ENCODE peak calls at places on chromosomes 5 and 9, in ten cellular contexts. M is psoas muscle; L is heart left ventricle; I is endodermal cell; C is heart right ventricle; Q is aorta; G is CD8-positive, alpha-beta memory T cell; R is small intestine; S is CD4-positive, alpha-beta memory T cell; A is mammary epithelial cell. N is an unnamed sample. For H3K4me1, the result is how much of the 10 kb centered on the place peaks cover.

GRCh38 chr5:157290156-157290980 is 24.4 kb downstream of the CYFIP2 start:
- DNase-seq in M (no peak), L (no peak), I (no peak), C (no peak), Q (no peak), G (no peak), R (no peak), S (no peak), A (peak), N (no peak)

GRCh38 chr5:61450170-61450815 is 118.2 kb downstream of the ZSWIM6 start:
- DNase-seq in M (no peak), L (no peak), I (no peak), C (no peak), Q (peak), G (no peak), R (peak), S (no peak), A (peak), N (no peak)

GRCh38 chr5:68216737-68217231 is 1.2 kb downstream of the PIK3R1 start:
- DNase-seq in M (no peak), L (no peak), I (no peak), C (no peak), Q (no peak), G (no peak), R (peak), S (peak), A (peak), N (no peak)

GRCh38 chr9:87167616-87168015 is 220.3 kb upstream of the GAS1 start:
- DNase-seq in M (no peak), L (no peak), I (no peak), C (no peak), Q (no peak), G (no peak), R (no peak), S (no peak), A (no peak), N (no peak)

GRCh38 chr5:61866930-61867329 is 439.1 kb upstream of the KIF2A start:
- DNase-seq in M (no peak), L (no peak), I (no peak), C (no peak), Q (no peak), G (no peak), R (no peak), S (no peak), A (peak), N (no peak)

GRCh38 chr9:129138476-129139232 is 27.4 kb downstream of the PTPA start:
- DNase-seq in M (peak), L (peak), I (peak), C (peak), Q (peak), G (no peak), R (no peak), S (peak), A (peak), N (peak)

GRCh38 chr5:93926831-93927600 is 185.6 kb upstream of the POU5F2 start:
- DNase-seq in M (no peak), L (no peak), I (no peak), C (no peak), Q (no peak), G (no peak), R (no peak), S (no peak), A (no peak), N (no peak)

GRCh38 chr5:108728566-108729305 is 19.0 kb upstream of the FER start:
- DNase-seq in M (no peak), L (no peak), I (no peak), C (no peak), Q (no peak), G (peak), R (no peak), S (peak), A (no peak), N (no peak)

GRCh38 chr9:129550199-129550839 is 70.6 kb downstream of the C9orf50 start:
- DNase-seq in M (peak), L (peak), I (peak), C (peak), Q (peak), G (no peak), R (peak), S (no peak), A (peak), N (peak)

GRCh38 chr9:110025551-110026170 is 182.3 kb downstream of the C9orf152 start:
- DNase-seq in M (no peak), L (no peak), I (no peak), C (no peak), Q (no peak), G (no peak), R (no peak), S (no peak), A (no peak), N (no peak)

GRCh38 chr5:123422433-123423277 is 548 bp downstream of the CEP120 start:
- DNase-seq in M (no peak), L (no peak), I (no peak), C (no peak), Q (no peak), G (peak), R (peak), S (peak), A (peak), N (no peak)

GRCh38 chr5:36703245-36703860 is 96.9 kb downstream of the SLC1A3 start:
- DNase-seq in M (peak), L (peak), I (no peak), C (peak), Q (no peak), G (no peak), R (no peak), S (no peak), A (no peak), N (no peak)

GRCh38 chr5:135502836-135503520 is 32.8 kb downstream of the NEUROG1 start:
- DNase-seq in M (no peak), L (no peak), I (no peak), C (no peak), Q (no peak), G (no peak), R (no peak), S (no peak), A (no peak), N (no peak)

GRCh38 chr5:126516852-126517251 is 78.2 kb downstream of the ALDH7A1 start:
- DNase-seq in M (no peak), L (no peak), I (no peak), C (no peak), Q (no peak), G (no peak), R (no peak), S (no peak), A (peak), N (no peak)

GRCh38 chr9:129561594-129562281 is 59.2 kb downstream of the C9orf50 start:
- DNase-seq in M (no peak), L (no peak), I (peak), C (no peak), Q (no peak), G (no peak), R (no peak), S (no peak), A (no peak), N (no peak)

GRCh38 chr5:167460449-167461020 is 830.9 kb upstream of the WWC1 start:
- DNase-seq in M (no peak), L (no peak), I (no peak), C (no peak), Q (no peak), G (no peak), R (no peak), S (no peak), A (no peak), N (no peak)

GRCh38 chr5:141806626-141807025 is 71.6 kb downstream of the PCDH1 start:
- DNase-seq in M (no peak), L (no peak), I (no peak), C (no peak), Q (no peak), G (no peak), R (no peak), S (no peak), A (no peak), N (no peak)

GRCh38 chr5:14178671-14179211 is 35.6 kb downstream of the TRIO start:
- DNase-seq in M (no peak), L (no peak), I (peak), C (no peak), Q (no peak), G (no peak), R (no peak), S (no peak), A (peak), N (no peak)

GRCh38 chr5:124923131-124923530 is 176.7 kb upstream of the ZNF608 start:
- DNase-seq in M (no peak), L (no peak), I (no peak), C (no peak), Q (no peak), G (no peak), R (no peak), S (no peak), A (no peak), N (no peak)

GRCh38 chr9:82057805-82058204 is 69.2 kb downstream of the SPATA31D1 start:
- DNase-seq in M (no peak), L (no peak), I (no peak), C (no peak), Q (no peak), G (no peak), R (no peak), S (no peak), A (no peak), N (no peak)

GRCh38 chr5:137320056-137321045 is 178.8 kb downstream of the SPOCK1 start:
- DNase-seq in M (no peak), L (no peak), I (peak), C (no peak), Q (no peak), G (no peak), R (peak), S (peak), A (peak), N (peak)

GRCh38 chr5:67089200-67089725 is 107.3 kb downstream of the CD180 start:
- DNase-seq in M (peak), L (peak), I (no peak), C (no peak), Q (no peak), G (no peak), R (no peak), S (no peak), A (peak), N (no peak)

GRCh38 chr5:89844548-89844947 is 565.0 kb downstream of the CETN3 start:
- DNase-seq in M (no peak), L (no peak), I (peak), C (no peak), Q (no peak), G (no peak), R (no peak), S (no peak), A (no peak), N (no peak)

GRCh38 chr5:123881791-123882244 is 369.8 kb downstream of the CSNK1G3 start:
- DNase-seq in M (no peak), L (no peak), I (no peak), C (no peak), Q (no peak), G (no peak), R (peak), S (no peak), A (peak), N (no peak)

GRCh38 chr5:56480305-56481146 is 247.4 kb upstream of the ANKRD55 start:
- DNase-seq in M (peak), L (peak), I (peak), C (peak), Q (peak), G (peak), R (no peak), S (no peak), A (peak), N (no peak)

GRCh38 chr9:80052830-80053229 is 481.1 kb downstream of the TLE4 start:
- DNase-seq in M (no peak), L (no peak), I (no peak), C (no peak), Q (no peak), G (no peak), R (no peak), S (no peak), A (no peak), N (no peak)

GRCh38 chr5:32543291-32543690 is 42.1 kb upstream of the SUB1 start:
- DNase-seq in M (no peak), L (no peak), I (no peak), C (no peak), Q (no peak), G (no peak), R (no peak), S (no peak), A (no peak), N (no peak)

GRCh38 chr9:35277171-35277520 is 115.3 kb downstream of the UNC13B start:
- DNase-seq in M (no peak), L (no peak), I (no peak), C (no peak), Q (no peak), G (no peak), R (no peak), S (no peak), A (no peak), N (no peak)

GRCh38 chr5:151243564-151243963 is 9.4 kb upstream of the GM2A start:
- DNase-seq in M (no peak), L (no peak), I (no peak), C (no peak), Q (no peak), G (no peak), R (no peak), S (no peak), A (no peak), N (no peak)

GRCh38 chr9:81737871-81738507 is 48.6 kb upstream of the TLE1 start:
- DNase-seq in M (no peak), L (no peak), I (peak), C (no peak), Q (peak), G (no peak), R (peak), S (no peak), A (peak), N (no peak)

GRCh38 chr5:9194509-9194908 is 351.4 kb downstream of the SEMA5A start:
- DNase-seq in M (no peak), L (no peak), I (no peak), C (no peak), Q (no peak), G (no peak), R (no peak), S (no peak), A (no peak), N (no peak)

GRCh38 chr5:78361226-78361993 is 993 bp downstream of the SCAMP1 start:
- DNase-seq in M (peak), L (peak), I (peak), C (peak), Q (peak), G (no peak), R (peak), S (no peak), A (peak), N (peak)

GRCh38 chr9:2024888-2025781 is 10.0 kb downstream of the SMARCA2 start:
- DNase-seq in M (no peak), L (no peak), I (no peak), C (no peak), Q (peak), G (no peak), R (peak), S (no peak), A (no peak), N (no peak)

GRCh38 chr5:143400541-143401252 is 2.8 kb downstream of the NR3C1 start:
- DNase-seq in M (no peak), L (no peak), I (no peak), C (no peak), Q (no peak), G (no peak), R (no peak), S (no peak), A (peak), N (peak)
- H3K4me1 ChIP-seq in M (under half), L (half or more), I (under half), C (half or more), Q (under half), G (half or more), R (under half), S (half or more), A (under half), N (under half)

GRCh38 chr5:54774281-54775171 is 210.9 kb downstream of the ESM1 start:
- DNase-seq in M (peak), L (peak), I (peak), C (peak), Q (peak), G (no peak), R (peak), S (no peak), A (no peak), N (peak)
- H3K4me3 ChIP-seq in M (no peak), L (no peak), I (no peak), C (no peak), Q (no peak), G (no peak), R (no peak), S (no peak), A (no peak), N (no peak)

GRCh38 chr5:154412925-154413324 is 32.9 kb upstream of the SAP30L start:
- DNase-seq in M (no peak), L (no peak), I (no peak), C (no peak), Q (no peak), G (no peak), R (no peak), S (no peak), A (no peak), N (peak)
- H3K27ac ChIP-seq in M (no peak), L (no peak), I (no peak), C (no peak), Q (no peak), G (no peak), R (no peak), S (no peak), A (no peak), N (no peak)

GRCh38 chr9:131404581-131404980 is 10.7 kb downstream of the PRRC2B start:
- DNase-seq in M (no peak), L (no peak), I (no peak), C (no peak), Q (no peak), G (no peak), R (no peak), S (no peak), A (no peak), N (no peak)

GRCh38 chr9:131405858-131406566 is 12.1 kb downstream of the PRRC2B start:
- DNase-seq in M (no peak), L (peak), I (no peak), C (no peak), Q (peak), G (no peak), R (peak), S (no peak), A (peak), N (no peak)

GRCh38 chr9:131406567-131407436 is 12.9 kb downstream of the PRRC2B start:
- DNase-seq in M (no peak), L (no peak), I (no peak), C (no peak), Q (peak), G (peak), R (peak), S (no peak), A (no peak), N (no peak)

GRCh38 chr9:131404987-131405386 is 11.1 kb downstream of the PRRC2B start:
- DNase-seq in M (no peak), L (no peak), I (no peak), C (no peak), Q (peak), G (no peak), R (no peak), S (no peak), A (no peak), N (no peak)

GRCh38 chr9:131405429-131405828 is 11.5 kb downstream of the PRRC2B start:
- DNase-seq in M (peak), L (peak), I (peak), C (peak), Q (peak), G (peak), R (no peak), S (no peak), A (no peak), N (peak)
- H3K4me1 ChIP-seq in M (half or more), L (half or more), I (under half), C (half or more), Q (under half), G (half or more), R (under half), S (half or more), A (half or more), N (half or more)

DNA sequence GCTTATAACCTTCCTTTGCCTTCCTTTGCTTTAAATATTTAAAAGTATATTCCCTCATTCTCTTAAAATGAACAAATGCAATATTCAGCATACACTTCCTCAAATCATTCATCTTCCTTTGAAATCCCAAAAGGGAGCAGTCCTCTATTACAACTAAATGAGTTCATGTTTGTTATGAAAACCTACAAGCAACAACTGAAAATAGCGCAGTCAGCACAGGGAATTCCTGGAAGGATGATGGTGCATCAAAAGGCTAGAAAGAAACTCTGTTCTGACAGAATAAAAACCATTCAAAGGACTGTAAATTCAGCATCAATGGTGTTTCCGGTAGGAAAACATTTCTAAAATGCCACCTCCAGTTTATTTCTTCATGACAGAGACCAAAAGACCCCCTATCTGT is 3.3 kb downstream of the NR6A1 start:
- DNase-seq in M (no peak), L (no peak), I (no peak), C (no peak), Q (no peak), G (no peak), R (peak), S (no peak), A (no peak), N (no peak)
- H3K4me3 ChIP-seq in M (no peak), L (no peak), I (peak), C (no peak), Q (no peak), G (no peak), R (no peak), S (no peak), A (no peak), N (no peak)

N was measured in gastrocnemius medialis.